ENCODE peak calls at places on chromosomes 1 and 21, in seven cellular contexts. J, W, H, I, B, M and E are unnamed samples.

GRCh38 chr1:200332716-200333115 is 77.1 kb downstream of the ZNF281 start:
- DNase-seq in J (no peak), W (no peak), H (no peak), I (no peak), B (no peak), M (no peak), E (no peak)

GRCh38 chr1:206921772-206922265 is at the start of gene FCMR:
- DNase-seq in J (peak), W (peak), H (no peak), I (no peak), B (peak), M (peak), E (no peak)

GRCh38 chr1:96236156-96236739 is 485.3 kb upstream of the PTBP2 start:
- DNase-seq in J (no peak), W (no peak), H (peak), I (peak), B (peak), M (no peak), E (no peak)

GRCh38 chr21:16842716-16843115 is 670.1 kb upstream of the CXADR start:
- DNase-seq in J (no peak), W (no peak), H (no peak), I (no peak), B (no peak), M (no peak), E (no peak)

GRCh38 chr1:190169311-190170067 is 308.2 kb downstream of the BRINP3 start:
- DNase-seq in J (no peak), W (no peak), H (peak), I (no peak), B (no peak), M (no peak), E (no peak)

GRCh38 chr1:93716163-93716562 is 34.5 kb upstream of the BCAR3 start:
- DNase-seq in J (no peak), W (no peak), H (no peak), I (no peak), B (no peak), M (no peak), E (no peak)

GRCh38 chr1:226064816-226065248 is 2.3 kb downstream of the H3-3A start:
- DNase-seq in J (peak), W (peak), H (peak), I (peak), B (peak), M (peak), E (no peak)

GRCh38 chr1:51667556-51667955 is 50.7 kb downstream of the OSBPL9 start:
- DNase-seq in J (no peak), W (no peak), H (no peak), I (no peak), B (no peak), M (no peak), E (no peak)

GRCh38 chr21:44298301-44298700 is 1.6 kb upstream of the PFKL start:
- DNase-seq in J (no peak), W (no peak), H (peak), I (no peak), B (no peak), M (no peak), E (no peak)

GRCh38 chr1:34787461-34788420 is 5.1 kb upstream of the GJA4 start:
- DNase-seq in J (no peak), W (no peak), H (no peak), I (peak), B (no peak), M (no peak), E (no peak)

GRCh38 chr1:152108899-152109222 is 6.4 kb downstream of the TCHH start:
- DNase-seq in J (no peak), W (no peak), H (no peak), I (peak), B (no peak), M (no peak), E (no peak)

GRCh38 chr1:202438393-202439174 is 90.1 kb downstream of the PPP1R12B start:
- DNase-seq in J (no peak), W (no peak), H (no peak), I (no peak), B (no peak), M (no peak), E (no peak)

GRCh38 chr1:3658231-3658615 is 5.9 kb downstream of the TP73 start:
- DNase-seq in J (no peak), W (no peak), H (no peak), I (no peak), B (no peak), M (no peak), E (no peak)

GRCh38 chr1:202105571-202106339 is 17.0 kb upstream of the GPR37L1 start:
- DNase-seq in J (no peak), W (no peak), H (peak), I (peak), B (peak), M (no peak), E (no peak)

GRCh38 chr1:156727914-156728598 is at the start of gene METTL25B:
- DNase-seq in J (peak), W (peak), H (peak), I (peak), B (peak), M (peak), E (no peak)

GRCh38 chr1:154953611-154954038 is 2.3 kb downstream of the PBXIP1 start:
- DNase-seq in J (no peak), W (no peak), H (no peak), I (no peak), B (no peak), M (no peak), E (no peak)

GRCh38 chr1:12229835-12230548 is at the start of gene VPS13D:
- DNase-seq in J (peak), W (peak), H (peak), I (peak), B (peak), M (peak), E (no peak)

GRCh38 chr1:12230549-12231275 is 882 bp downstream of the VPS13D start:
- DNase-seq in J (no peak), W (no peak), H (peak), I (peak), B (peak), M (peak), E (no peak)

GRCh38 chr1:12229386-12229834 is 420 bp upstream of the VPS13D start:
- DNase-seq in J (no peak), W (no peak), H (no peak), I (no peak), B (no peak), M (no peak), E (no peak)

GRCh38 chr1:12231276-12231595 is 1.4 kb downstream of the VPS13D start:
- DNase-seq in J (no peak), W (no peak), H (peak), I (no peak), B (no peak), M (no peak), E (no peak)

DNA sequence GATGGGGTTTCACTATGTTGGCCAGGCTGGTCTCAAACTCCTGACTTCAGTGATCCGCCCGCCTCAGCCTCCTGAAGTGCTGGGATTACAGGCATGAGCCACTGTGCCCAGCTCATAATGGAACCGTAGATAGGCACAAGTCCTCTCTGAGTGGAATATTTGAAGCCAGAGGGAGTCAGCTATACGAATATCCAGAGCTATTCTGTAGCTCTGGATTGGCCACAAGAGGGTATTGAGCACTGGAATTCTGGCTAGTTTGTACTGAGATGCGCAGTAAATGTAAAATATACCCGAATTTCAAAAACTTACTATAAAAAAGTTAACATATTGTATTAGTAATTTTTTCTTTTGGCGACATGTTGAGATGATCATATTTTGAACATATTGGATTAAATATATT is 851 bp upstream of the VPS13D start:
- DNase-seq in J (no peak), W (no peak), H (no peak), I (no peak), B (no peak), M (no peak), E (no peak)
- H3K4me3 ChIP-seq in J (no peak), W (no peak), H (no peak), I (no peak), B (no peak), M (no peak), E (no peak)

GRCh38 chr1:227561303-227561702 is 2.1 kb upstream of the ZNF678 start:
- DNase-seq in J (no peak), W (no peak), H (no peak), I (no peak), B (no peak), M (no peak), E (no peak)
- H3K4me3 ChIP-seq in J (no peak), W (no peak), H (no peak), I (no peak), B (no peak), M (peak), E (peak)

DNA sequence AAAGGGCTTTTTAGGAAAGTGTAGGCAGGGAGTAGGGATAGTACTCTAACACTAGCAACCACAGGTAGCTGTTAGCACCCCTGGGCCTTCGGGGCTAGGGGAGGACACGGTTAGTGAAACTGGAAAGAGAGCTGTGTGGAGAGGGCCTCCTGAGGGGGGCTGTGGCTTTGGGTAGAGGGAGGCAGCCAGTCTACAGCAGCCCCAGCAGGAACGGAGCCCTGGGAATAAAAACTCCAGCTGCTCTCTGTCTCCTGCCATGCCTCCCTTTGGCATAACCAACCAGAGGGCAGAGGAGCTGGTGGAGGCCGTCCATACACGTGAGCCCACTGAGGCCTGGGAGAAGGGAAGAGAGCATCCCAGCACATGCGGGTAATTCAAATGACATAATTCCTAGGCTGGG is 223.2 kb downstream of the FOXD2 start:
- DNase-seq in J (no peak), W (no peak), H (no peak), I (peak), B (no peak), M (no peak), E (no peak)
- H3K4me3 ChIP-seq in J (no peak), W (no peak), H (no peak), I (no peak), B (no peak), M (no peak), E (no peak)

GRCh38 chr1:109393602-109394233 is 4.0 kb downstream of the SORT1 start:
- DNase-seq in J (no peak), W (no peak), H (no peak), I (no peak), B (no peak), M (no peak), E (no peak)

GRCh38 chr1:109395602-109396512 is 1.9 kb downstream of the SORT1 start:
- DNase-seq in J (no peak), W (no peak), H (no peak), I (no peak), B (peak), M (no peak), E (no peak)

GRCh38 chr1:109392788-109393580 is 4.7 kb downstream of the SORT1 start:
- DNase-seq in J (no peak), W (no peak), H (no peak), I (peak), B (peak), M (peak), E (no peak)

GRCh38 chr1:109396513-109396839 is 1.2 kb downstream of the SORT1 start:
- DNase-seq in J (no peak), W (no peak), H (no peak), I (no peak), B (no peak), M (no peak), E (no peak)

GRCh38 chr1:109394591-109395281 is 3.0 kb downstream of the SORT1 start:
- DNase-seq in J (no peak), W (no peak), H (no peak), I (no peak), B (no peak), M (no peak), E (no peak)
- H3K4me3 ChIP-seq in J (no peak), W (no peak), H (no peak), I (no peak), B (no peak), M (peak), E (no peak)

GRCh38 chr1:174991473-174991872 is 8.3 kb upstream of the CACYBP start:
- DNase-seq in J (no peak), W (no peak), H (no peak), I (no peak), B (no peak), M (no peak), E (no peak)
- H3K4me3 ChIP-seq in J (no peak), W (no peak), H (no peak), I (no peak), B (no peak), M (no peak), E (no peak)